ENCODE peak calls at places on chromosomes 12 and 14, in six cellular contexts. A is skeletal muscle cell, G is hepatocyte, D is iPS DF 6.9, Q is mammary epithelial cell, F is IMR-90. H is an unnamed sample.

GRCh38 chr12:116206828-116207227 is 70.7 kb downstream of the MED13L start:
- DNase-seq in D (no peak), Q (no peak), G (no peak), F (no peak), A (no peak), H (no peak)

GRCh38 chr14:105351920-105352871 is 37.6 kb downstream of the PACS2 start:
- DNase-seq in F (peak), Q (peak), A (peak), G (peak), D (peak), H (peak)

GRCh38 chr14:40417777-40418401 is 985.7 kb upstream of the FBXO33 start:
- DNase-seq in D (peak), Q (no peak), G (peak), A (no peak), F (no peak), H (no peak)

GRCh38 chr12:98653866-98654493 is 8.9 kb downstream of the APAF1 start:
- DNase-seq in A (peak), Q (peak), D (peak), F (peak), G (peak), H (no peak)

GRCh38 chr12:80556566-80556965 is 112.5 kb downstream of the PTPRQ start:
- DNase-seq in F (no peak), D (no peak), G (no peak), A (no peak), Q (no peak), H (no peak)

GRCh38 chr14:67411820-67412421 is at the start of gene PLEK2:
- DNase-seq in F (no peak), Q (peak), A (no peak), G (peak), D (no peak), H (peak)

GRCh38 chr14:68495101-68495637 is 297.7 kb downstream of the ZFP36L1 start:
- DNase-seq in D (no peak), G (no peak), A (no peak), F (no peak), Q (peak), H (no peak)

GRCh38 chr14:75053396-75054289 is 2.4 kb upstream of the MLH3 start:
- DNase-seq in G (no peak), D (no peak), Q (peak), F (no peak), A (no peak), H (no peak)

GRCh38 chr12:112350593-112351592 is 31.3 kb downstream of the HECTD4 start:
- DNase-seq in D (no peak), G (no peak), A (no peak), Q (no peak), F (no peak), H (no peak)

GRCh38 chr12:47816646-47817271 is 2.9 kb downstream of the HDAC7 start:
- DNase-seq in F (no peak), Q (no peak), D (no peak), G (no peak), A (no peak), H (no peak)

GRCh38 chr12:3493225-3494049 is 2.4 kb downstream of the PRMT8 start:
- DNase-seq in F (no peak), D (no peak), G (no peak), A (no peak), Q (no peak), H (no peak)

GRCh38 chr12:55019784-55020183 is at the start of gene NEUROD4:
- DNase-seq in F (peak), D (peak), G (peak), A (peak), Q (peak), H (peak)

GRCh38 chr12:26293612-26294011 is 98.2 kb downstream of the SSPN start:
- DNase-seq in A (no peak), D (no peak), Q (peak), G (no peak), F (no peak), H (peak)

GRCh38 chr12:1773937-1774655 is 46.3 kb upstream of the LRTM2 start:
- DNase-seq in G (no peak), A (no peak), D (no peak), F (peak), Q (no peak), H (no peak)

GRCh38 chr14:59728294-59728693 is 142.3 kb downstream of the RTN1 start:
- DNase-seq in Q (no peak), F (no peak), G (no peak), A (no peak), D (no peak), H (no peak)

GRCh38 chr12:28711411-28711810 is 437.7 kb upstream of the FAR2 start:
- DNase-seq in F (peak), A (no peak), D (no peak), G (no peak), Q (no peak), H (no peak)

GRCh38 chr12:114405199-114405448 is 820 bp downstream of the TBX5 start:
- DNase-seq in F (no peak), D (no peak), Q (no peak), A (no peak), G (no peak), H (no peak)

GRCh38 chr12:78918221-78918620 is 53.6 kb downstream of the SYT1 start:
- DNase-seq in G (no peak), D (no peak), F (peak), Q (no peak), A (no peak), H (no peak)

GRCh38 chr14:77612011-77612620 is 4.3 kb downstream of the SPTLC2 start:
- DNase-seq in G (no peak), D (no peak), A (no peak), Q (no peak), F (peak), H (no peak)

GRCh38 chr14:93104961-93105360 is 10.8 kb downstream of the ITPK1 start:
- DNase-seq in D (no peak), F (no peak), G (no peak), Q (no peak), A (no peak), H (peak)

GRCh38 chr14:71686677-71687076 is 245.6 kb upstream of the RGS6 start:
- DNase-seq in A (no peak), G (peak), Q (no peak), D (no peak), F (peak), H (no peak)

GRCh38 chr14:69013943-69014782 is 35.1 kb upstream of the ACTN1 start:
- DNase-seq in G (peak), A (peak), Q (no peak), F (peak), D (no peak), H (no peak)

GRCh38 chr12:121668750-121669524 is 517 bp downstream of the MORN3 start:
- DNase-seq in Q (no peak), G (peak), A (no peak), F (peak), D (no peak), H (no peak)

GRCh38 chr12:114625294-114625851 is 58.6 kb downstream of the TBX3 start:
- DNase-seq in G (peak), F (peak), A (peak), Q (peak), D (peak), H (peak)

GRCh38 chr14:30550335-30550734 is 8.6 kb upstream of the G2E3 start:
- DNase-seq in D (no peak), F (peak), G (no peak), Q (peak), A (no peak), H (peak)

GRCh38 chr14:50023671-50024490 is 92.5 kb downstream of the VCPKMT start:
- DNase-seq in F (peak), Q (peak), G (no peak), A (no peak), D (no peak), H (no peak)

GRCh38 chr12:45670339-45671065 is 59.0 kb upstream of the ARID2 start:
- DNase-seq in Q (peak), G (no peak), F (no peak), A (no peak), D (no peak), H (no peak)

GRCh38 chr14:51533160-51533559 is 118.5 kb upstream of the FRMD6 start:
- DNase-seq in A (peak), G (no peak), F (peak), Q (peak), D (no peak), H (peak)

GRCh38 chr12:119417440-119417839 is 82.9 kb downstream of the CCDC60 start:
- DNase-seq in F (no peak), G (no peak), Q (no peak), D (no peak), A (no peak), H (no peak)

GRCh38 chr14:32779845-32780244 is 158.8 kb upstream of the NPAS3 start:
- DNase-seq in G (no peak), A (no peak), Q (no peak), D (no peak), F (no peak), H (no peak)

GRCh38 chr14:64549805-64550538 is at the start of gene PPP1R36:
- DNase-seq in Q (no peak), A (no peak), D (no peak), F (no peak), G (peak), H (no peak)

GRCh38 chr12:93713800-93714199 is 36.6 kb downstream of the CRADD start:
- DNase-seq in D (no peak), A (no peak), G (no peak), F (no peak), Q (no peak), H (no peak)

GRCh38 chr12:49529409-49529808 is 9.4 kb upstream of the KCNH3 start:
- DNase-seq in G (no peak), D (no peak), F (no peak), A (no peak), Q (no peak), H (no peak)

H was measured in foreskin keratinocyte.